ENCODE peak calls at places on chromosomes 6 and 20, in five cellular contexts. One of them, this sample, is unnamed.

GRCh38 chr6:5084787-5085637 is at the start of gene PPP1R3G:
- DNase-seq in IMR-90: peak
- DNase-seq in NB4: peak
- DNase-seq in lung: no peak
- DNase-seq in stomach: no peak
- DNase-seq in this sample: peak

GRCh38 chr6:131917318-131917717 is 33.9 kb downstream of the CCN2 start:
- DNase-seq in IMR-90: no peak
- DNase-seq in NB4: peak
- DNase-seq in lung: no peak
- DNase-seq in stomach: no peak
- DNase-seq in this sample: no peak

GRCh38 chr6:55541024-55541423 is 38.0 kb downstream of the HMGCLL1 start:
- DNase-seq in IMR-90: no peak
- DNase-seq in NB4: no peak
- DNase-seq in lung: no peak
- DNase-seq in stomach: no peak
- DNase-seq in this sample: no peak

GRCh38 chr20:62818592-62819493 is 2.0 kb downstream of the COL9A3 start:
- DNase-seq in IMR-90: peak
- DNase-seq in NB4: no peak
- DNase-seq in lung: no peak
- DNase-seq in stomach: peak
- DNase-seq in this sample: no peak

GRCh38 chr6:123810214-123810613 is 6.5 kb downstream of the NKAIN2 start:
- DNase-seq in IMR-90: no peak
- DNase-seq in NB4: no peak
- DNase-seq in lung: no peak
- DNase-seq in stomach: no peak
- DNase-seq in this sample: no peak

GRCh38 chr20:49890651-49891361 is 24.5 kb downstream of the SPATA2 start:
- DNase-seq in IMR-90: no peak
- DNase-seq in NB4: no peak
- DNase-seq in lung: no peak
- DNase-seq in stomach: no peak
- DNase-seq in this sample: no peak

GRCh38 chr20:34083137-34083536 is 28.9 kb downstream of the EIF2S2 start:
- DNase-seq in IMR-90: peak
- DNase-seq in NB4: no peak
- DNase-seq in lung: peak
- DNase-seq in stomach: peak
- DNase-seq in this sample: peak

GRCh38 chr6:106964954-106965353 is 9.6 kb downstream of the CD24 start:
- DNase-seq in IMR-90: no peak
- DNase-seq in NB4: no peak
- DNase-seq in lung: no peak
- DNase-seq in stomach: no peak
- DNase-seq in this sample: no peak

GRCh38 chr6:108526739-108527174 is 34.0 kb upstream of the FOXO3 start:
- DNase-seq in IMR-90: peak
- DNase-seq in NB4: peak
- DNase-seq in lung: no peak
- DNase-seq in stomach: no peak
- DNase-seq in this sample: no peak

GRCh38 chr6:75101896-75102680 is 103.8 kb downstream of the COL12A1 start:
- DNase-seq in IMR-90: peak
- DNase-seq in NB4: no peak
- DNase-seq in lung: no peak
- DNase-seq in stomach: no peak
- DNase-seq in this sample: no peak

GRCh38 chr6:157983439-157984119 is 1.9 kb downstream of the SYNJ2 start:
- DNase-seq in IMR-90: peak
- DNase-seq in NB4: no peak
- DNase-seq in lung: no peak
- DNase-seq in stomach: no peak
- DNase-seq in this sample: no peak

GRCh38 chr6:157982297-157982579 is 575 bp downstream of the SYNJ2 start:
- DNase-seq in IMR-90: no peak
- DNase-seq in NB4: peak
- DNase-seq in lung: no peak
- DNase-seq in stomach: peak
- DNase-seq in this sample: peak

GRCh38 chr6:157981395-157982296 is at the start of gene SYNJ2:
- DNase-seq in IMR-90: peak
- DNase-seq in NB4: peak
- DNase-seq in lung: peak
- DNase-seq in stomach: peak
- DNase-seq in this sample: peak

GRCh38 chr6:157984165-157984564 is 2.5 kb downstream of the SYNJ2 start:
- DNase-seq in IMR-90: peak
- DNase-seq in NB4: no peak
- DNase-seq in lung: no peak
- DNase-seq in stomach: no peak
- DNase-seq in this sample: no peak

DNA sequence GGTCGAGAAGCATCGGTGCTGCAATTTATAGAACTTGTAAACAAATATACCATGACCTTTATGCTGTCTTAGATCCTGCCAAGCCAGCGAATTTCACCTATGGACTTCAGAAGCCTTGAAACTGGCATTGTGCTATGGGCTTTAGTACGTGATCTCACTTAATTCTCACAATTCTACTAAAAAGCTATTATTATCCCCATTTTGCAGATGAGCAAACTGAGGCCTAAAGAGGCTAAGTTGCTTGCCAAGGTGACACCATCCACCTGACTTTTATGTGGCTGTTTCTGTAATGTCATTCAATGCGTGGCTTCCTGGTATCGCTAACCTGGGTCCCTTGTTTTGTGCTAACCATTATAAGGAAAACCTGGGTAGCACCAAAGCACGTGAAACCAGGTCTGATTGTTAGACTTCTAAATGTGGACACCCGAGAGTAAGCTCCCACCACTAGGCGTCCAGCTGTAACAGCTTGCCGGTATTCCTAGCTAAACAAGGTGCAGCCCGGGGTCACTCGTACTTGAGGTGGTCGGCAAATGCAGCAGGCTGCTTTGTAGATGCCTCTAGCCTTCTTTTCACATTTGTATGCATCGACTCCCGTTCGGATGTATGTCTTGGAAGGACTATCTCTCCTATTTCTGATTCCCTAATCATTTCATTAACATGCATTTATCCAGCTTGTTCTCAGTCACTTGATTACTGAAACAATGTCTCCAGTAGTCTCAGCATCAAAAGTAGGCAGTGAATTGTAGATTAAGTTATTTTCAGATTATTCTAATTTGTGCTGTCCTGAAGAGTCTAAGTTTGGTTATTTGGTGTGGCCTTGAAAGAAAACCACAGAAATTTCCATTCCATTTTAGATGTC is 1.1 kb downstream of the SYNJ2 start:
- DNase-seq in IMR-90: peak
- DNase-seq in NB4: peak
- DNase-seq in lung: no peak
- DNase-seq in stomach: no peak
- DNase-seq in this sample: peak
- TF ChIP-seq CTCF in IMR-90: peak
- TF ChIP-seq CTCF in NB4: no peak
- TF ChIP-seq CTCF in lung: no peak
- TF ChIP-seq CTCF in stomach: no peak
- TF ChIP-seq CTCF in this sample: no peak

GRCh38 chr6:11025911-11026635 is 18.0 kb downstream of the ELOVL2 start:
- DNase-seq in IMR-90: no peak
- DNase-seq in NB4: no peak
- DNase-seq in lung: no peak
- DNase-seq in stomach: no peak
- DNase-seq in this sample: no peak
- H3K4me3 ChIP-seq in IMR-90: no peak
- H3K4me3 ChIP-seq in NB4: no peak
- H3K4me3 ChIP-seq in lung: no peak
- H3K4me3 ChIP-seq in stomach: no peak
- H3K4me3 ChIP-seq in this sample: no peak

DNA sequence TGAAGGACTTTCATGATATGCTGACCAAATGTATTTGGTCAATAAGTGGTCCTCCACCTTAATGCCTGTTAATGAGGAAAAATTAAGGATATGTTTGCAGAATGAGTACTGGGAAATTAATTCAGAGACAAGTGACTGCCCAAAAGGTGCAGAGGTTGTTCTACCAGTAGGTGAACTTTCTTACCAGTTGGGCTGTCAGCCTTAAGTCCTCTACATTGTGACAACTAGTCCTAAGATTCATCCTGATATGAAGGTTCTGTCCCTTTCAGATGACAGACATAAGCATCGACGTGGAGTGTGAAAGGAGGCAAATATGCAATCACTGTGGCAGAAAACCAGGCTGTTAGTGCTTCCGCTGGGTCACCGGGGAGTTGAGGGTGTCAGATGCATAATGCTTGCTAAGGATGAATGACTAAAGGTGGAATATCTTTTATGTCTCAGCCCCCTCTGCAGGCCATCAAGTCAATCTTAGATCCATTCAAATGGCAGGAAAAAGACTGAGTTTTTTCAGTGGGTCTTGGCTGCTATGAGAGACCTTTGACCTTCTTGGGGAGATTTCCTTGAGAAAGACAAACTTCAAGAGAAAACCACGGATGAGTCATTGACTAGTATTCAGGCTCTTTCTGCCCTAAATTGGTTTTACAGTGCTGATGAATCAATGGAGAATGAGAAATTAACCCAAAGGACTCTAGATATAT is 226.0 kb downstream of the TPBG start:
- DNase-seq in IMR-90: peak
- DNase-seq in NB4: peak
- DNase-seq in lung: no peak
- DNase-seq in stomach: no peak
- DNase-seq in this sample: no peak
- TF ChIP-seq CTCF in IMR-90: peak
- TF ChIP-seq CTCF in NB4: peak
- TF ChIP-seq CTCF in lung: no peak
- TF ChIP-seq CTCF in stomach: no peak
- TF ChIP-seq CTCF in this sample: no peak

GRCh38 chr6:1392813-1393640 is 3.7 kb downstream of the FOXF2 start:
- DNase-seq in IMR-90: no peak
- DNase-seq in NB4: no peak
- DNase-seq in lung: no peak
- DNase-seq in stomach: peak
- DNase-seq in this sample: no peak
- H3K4me3 ChIP-seq in IMR-90: peak
- H3K4me3 ChIP-seq in NB4: no peak
- H3K4me3 ChIP-seq in lung: peak
- H3K4me3 ChIP-seq in stomach: peak
- H3K4me3 ChIP-seq in this sample: no peak

DNA sequence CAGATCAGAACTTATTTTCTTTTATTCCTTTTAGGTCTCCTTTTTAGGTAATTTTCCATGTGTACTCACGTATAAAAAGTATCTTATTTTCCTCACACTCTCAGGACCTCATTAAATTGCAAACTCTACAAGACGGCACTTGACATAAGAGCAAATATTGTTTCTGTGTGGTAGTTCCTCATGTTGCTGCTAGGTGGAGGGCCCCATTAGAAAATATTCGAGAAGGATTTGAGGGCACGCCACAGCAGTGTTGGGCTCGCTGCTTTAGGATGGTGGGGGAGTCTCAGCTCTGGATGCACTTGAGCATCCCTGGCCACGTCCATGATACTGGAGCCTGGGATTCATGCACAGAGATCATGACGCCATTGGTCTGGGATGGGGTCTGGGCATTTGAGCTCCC is 64.9 kb upstream of the ZFP64 start:
- DNase-seq in IMR-90: no peak
- DNase-seq in NB4: no peak
- DNase-seq in lung: no peak
- DNase-seq in stomach: no peak
- DNase-seq in this sample: no peak
- TF ChIP-seq CTCF in IMR-90: no peak
- TF ChIP-seq CTCF in NB4: no peak
- TF ChIP-seq CTCF in lung: no peak
- TF ChIP-seq CTCF in stomach: no peak
- TF ChIP-seq CTCF in this sample: no peak

GRCh38 chr20:2817341-2817726 is 1.2 kb downstream of the TMEM239 start:
- DNase-seq in IMR-90: no peak
- DNase-seq in NB4: no peak
- DNase-seq in lung: no peak
- DNase-seq in stomach: no peak
- DNase-seq in this sample: no peak

GRCh38 chr20:2820084-2820895 is 4.1 kb downstream of the TMEM239 start:
- DNase-seq in IMR-90: peak
- DNase-seq in NB4: no peak
- DNase-seq in lung: peak
- DNase-seq in stomach: no peak
- DNase-seq in this sample: no peak

GRCh38 chr20:2822073-2822472 is 5.9 kb downstream of the TMEM239 start:
- DNase-seq in IMR-90: peak
- DNase-seq in NB4: peak
- DNase-seq in lung: no peak
- DNase-seq in stomach: no peak
- DNase-seq in this sample: no peak

GRCh38 chr20:2817891-2818595 is 1.9 kb downstream of the TMEM239 start:
- DNase-seq in IMR-90: no peak
- DNase-seq in NB4: no peak
- DNase-seq in lung: no peak
- DNase-seq in stomach: no peak
- DNase-seq in this sample: no peak

GRCh38 chr20:2820896-2821869 is 5.0 kb downstream of the TMEM239 start:
- DNase-seq in IMR-90: no peak
- DNase-seq in NB4: no peak
- DNase-seq in lung: no peak
- DNase-seq in stomach: no peak
- DNase-seq in this sample: no peak
- H3K4me3 ChIP-seq in IMR-90: no peak
- H3K4me3 ChIP-seq in NB4: no peak
- H3K4me3 ChIP-seq in lung: no peak
- H3K4me3 ChIP-seq in stomach: no peak
- H3K4me3 ChIP-seq in this sample: no peak

GRCh38 chr6:26017567-26017966 is 55.0 kb downstream of the TRIM38 start:
- DNase-seq in IMR-90: peak
- DNase-seq in NB4: peak
- DNase-seq in lung: peak
- DNase-seq in stomach: peak
- DNase-seq in this sample: peak
- TF ChIP-seq CTCF in IMR-90: peak
- TF ChIP-seq CTCF in NB4: no peak
- TF ChIP-seq CTCF in lung: no peak
- TF ChIP-seq CTCF in stomach: no peak
- TF ChIP-seq CTCF in this sample: no peak

GRCh38 chr6:19869464-19869863 is 32.3 kb downstream of the ID4 start:
- DNase-seq in IMR-90: no peak
- DNase-seq in NB4: peak
- DNase-seq in lung: no peak
- DNase-seq in stomach: no peak
- DNase-seq in this sample: no peak
- H3K4me3 ChIP-seq in IMR-90: no peak
- H3K4me3 ChIP-seq in NB4: no peak
- H3K4me3 ChIP-seq in lung: no peak
- H3K4me3 ChIP-seq in stomach: no peak
- H3K4me3 ChIP-seq in this sample: no peak

This sample was measured in mucosa of descending colon.